ENCODE peak calls at places on chromosomes 11 and 22, in six cellular contexts. L, S, F, P, B and Q are unnamed samples. For H3K4me1, the result is how much of the 10 kb centered on the place peaks cover.

GRCh38 chr11:75428301-75428724 is 4.7 kb downstream of the KLHL35 start:
- DNase-seq in P (peak), S (peak), L (no peak), F (peak), B (no peak), Q (no peak)

GRCh38 chr22:44085743-44086741 is 61.9 kb downstream of the PARVB start:
- DNase-seq in S (peak), P (peak), L (no peak), B (peak), F (peak), Q (no peak)

GRCh38 chr11:73308003-73308962 is at the start of gene ARHGEF17:
- DNase-seq in F (peak), L (peak), B (peak), S (peak), P (peak), Q (peak)

GRCh38 chr11:101915811-101916291 is 471 bp downstream of the ANGPTL5 start:
- DNase-seq in B (peak), L (no peak), F (no peak), P (no peak), S (no peak), Q (no peak)

GRCh38 chr11:13251961-13252360 is 25.6 kb upstream of the BMAL1 start:
- DNase-seq in L (no peak), P (no peak), F (no peak), S (no peak), B (no peak), Q (no peak)

GRCh38 chr22:28994522-28994921 is 67.1 kb downstream of the C22orf31 start:
- DNase-seq in L (no peak), P (no peak), F (no peak), S (no peak), B (no peak), Q (no peak)

GRCh38 chr11:65643971-65644370 is 6.1 kb downstream of the SIPA1 start:
- DNase-seq in F (no peak), S (no peak), L (no peak), P (no peak), B (no peak), Q (no peak)

GRCh38 chr22:41449321-41449720 is 2.7 kb upstream of the TOB2 start:
- DNase-seq in L (no peak), S (no peak), B (no peak), F (no peak), P (no peak), Q (no peak)

GRCh38 chr11:8442301-8442700 is 151.7 kb downstream of the STK33 start:
- DNase-seq in L (no peak), S (no peak), P (no peak), F (no peak), B (no peak), Q (no peak)

GRCh38 chr11:6608726-6609501 is 3.1 kb downstream of the TAF10 start:
- DNase-seq in L (no peak), S (no peak), F (no peak), B (no peak), P (no peak), Q (no peak)

GRCh38 chr22:39814899-39815298 is 78.7 kb downstream of the ENTHD1 start:
- DNase-seq in B (no peak), L (no peak), F (no peak), S (no peak), P (no peak), Q (no peak)

GRCh38 chr11:43644626-43645299 is 35.8 kb upstream of the HSD17B12 start:
- DNase-seq in B (no peak), L (no peak), F (no peak), P (no peak), S (no peak), Q (no peak)

GRCh38 chr11:66971483-66971882 is 3.6 kb upstream of the C11orf86 start:
- DNase-seq in S (no peak), L (no peak), F (no peak), P (no peak), B (no peak), Q (no peak)

GRCh38 chr22:42922374-42923177 is 65.5 kb upstream of the ARFGAP3 start:
- DNase-seq in L (no peak), S (no peak), P (no peak), F (peak), B (no peak), Q (no peak)

DNA sequence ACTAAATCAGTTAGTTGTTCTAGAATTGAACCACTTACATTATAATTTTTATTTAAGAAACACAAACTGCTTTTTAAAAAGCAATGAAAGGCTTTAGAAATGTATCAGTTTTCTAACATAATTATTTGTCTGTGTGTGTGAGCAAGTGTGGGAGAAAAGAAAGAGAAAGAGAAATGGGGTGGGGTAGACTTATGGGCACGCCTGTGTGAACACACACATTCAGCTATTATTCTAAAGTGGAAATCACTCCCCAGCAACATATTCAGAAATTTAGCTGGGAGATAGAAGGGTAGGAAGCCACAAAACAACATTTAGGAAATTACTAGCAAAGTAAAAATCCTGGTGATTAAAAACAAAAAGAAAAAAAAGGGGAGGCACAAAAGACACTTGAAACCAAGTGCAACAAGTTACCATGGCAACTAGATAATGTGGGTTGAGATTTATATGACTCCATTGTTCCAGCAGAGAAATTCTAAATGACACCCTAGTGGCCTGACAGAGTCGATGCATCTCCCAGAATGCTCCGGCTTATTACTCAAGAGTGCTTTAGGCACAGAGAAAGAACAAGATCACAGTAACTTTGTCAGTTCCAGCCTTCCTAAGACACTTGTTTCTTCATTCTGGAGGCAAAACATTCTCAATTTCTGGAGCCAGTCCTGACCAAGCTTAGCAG is 444.6 kb downstream of the DLG2 start:
- DNase-seq in B (peak), S (no peak), F (no peak), L (no peak), P (no peak), Q (no peak)
- TF ChIP-seq CTCF in B (no peak), S (peak), F (no peak), L (peak), P (peak), Q (no peak)

GRCh38 chr11:93537767-93538261 is 5.4 kb downstream of the SMCO4 start:
- DNase-seq in B (no peak), F (peak), P (peak), S (no peak), L (no peak), Q (no peak)
- H3K4me1 ChIP-seq in B (under half), F (under half), P (under half), S (half or more), L (under half), Q (under half)

DNA sequence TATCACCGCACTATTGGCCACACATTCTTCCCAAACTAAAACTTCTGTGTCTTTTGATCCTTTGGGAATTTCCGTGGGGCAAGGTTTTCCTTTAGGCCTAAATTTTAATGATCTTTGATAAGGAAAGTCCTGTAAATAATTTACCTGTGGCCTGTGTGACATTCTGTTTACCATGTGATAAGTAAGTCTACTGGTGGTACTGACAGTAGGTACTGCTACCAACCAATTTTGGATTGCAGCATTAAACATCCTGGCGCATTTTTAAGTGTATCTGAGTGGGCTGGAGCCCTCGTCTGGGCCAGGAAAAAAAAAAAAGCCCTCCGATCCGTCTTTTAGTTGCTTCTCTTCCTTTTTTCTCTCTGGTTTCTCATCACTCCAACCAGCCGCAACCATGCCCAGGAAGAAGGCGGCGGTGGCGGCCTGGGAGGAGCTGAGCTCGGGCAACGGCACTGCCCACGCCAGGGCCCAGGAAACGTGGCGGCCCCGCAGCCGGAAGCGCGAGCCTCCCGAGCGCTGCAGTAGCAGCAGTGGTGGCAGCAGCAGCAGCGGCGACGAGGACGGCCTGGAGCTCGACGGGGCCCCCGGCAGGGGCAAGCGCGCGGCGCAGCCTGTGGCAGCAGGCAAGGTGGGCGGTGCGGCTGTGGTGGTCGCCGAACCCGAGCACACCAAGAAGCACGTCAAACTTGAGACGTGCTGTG is 33.6 kb downstream of the ASRGL1 start:
- DNase-seq in B (no peak), F (peak), L (no peak), P (peak), S (no peak), Q (peak)
- TF ChIP-seq CTCF in B (no peak), F (no peak), L (peak), P (no peak), S (no peak), Q (no peak)

GRCh38 chr22:32817137-32817536 is 15.6 kb downstream of the TIMP3 start:
- DNase-seq in F (no peak), B (no peak), L (no peak), S (no peak), P (no peak), Q (no peak)
- H3K4me1 ChIP-seq in F (under half), B (under half), L (under half), S (half or more), P (under half), Q (under half)

GRCh38 chr11:61294717-61295595 is at the start of gene VWCE:
- DNase-seq in S (peak), F (peak), B (peak), P (peak), L (peak), Q (peak)
- TF ChIP-seq CTCF in S (no peak), F (no peak), B (peak), P (no peak), L (peak), Q (no peak)